ENCODE peak calls at places on chromosomes 1 and 21, in six cellular contexts. Y is activated CD4-positive, alpha-beta memory T cell treated with anti-CD3 and anti-CD28 coated beads, Interleukin-2, amount 10 ng/mL, durations not matched to agents 7 days and 5 days; S is activated effector memory CD4-positive, alpha-beta T cell treated with anti-CD3 and anti-CD28 coated beads, Interleukin-2, amount 50 U/mL, for 16 hours; V is NCI-H1092 treated with DMSO at 0.1 percent for 48 hours; I is GM20000; H is fibroblast of the conjunctiva. A is an unnamed sample.

GRCh38 chr1:27388337-27389005 is 4.0 kb upstream of the GPR3 start:
- DNase-seq in Y (peak; percentile 78), S (peak; percentile 92), V (peak; percentile 62), I (peak; percentile 86), H (no peak), A (no peak)

GRCh38 chr1:203083463-203083921 is 2.3 kb downstream of the MYOG start:
- DNase-seq in Y (peak; percentile 9), S (no peak), V (no peak), I (no peak), H (no peak), A (no peak)

GRCh38 chr21:29072873-29073221 is 601 bp downstream of the CCT8 start:
- DNase-seq in Y (no peak), S (no peak), V (no peak), I (no peak), H (peak; percentile 3), A (no peak)

GRCh38 chr1:56045062-56045461 is 534.3 kb downstream of the PLPP3 start:
- DNase-seq in Y (no peak), S (no peak), V (no peak), I (no peak), H (no peak), A (no peak)

GRCh38 chr21:38669186-38669585 is 136.5 kb upstream of the ETS2 start:
- DNase-seq in Y (no peak), S (no peak), V (peak; percentile 32), I (peak; percentile 37), H (no peak), A (no peak)

GRCh38 chr1:228938248-228938891 is 203.1 kb downstream of the RHOU start:
- DNase-seq in Y (no peak), S (no peak), V (no peak), I (no peak), H (no peak), A (no peak)

GRCh38 chr1:154344977-154345837 is 19.9 kb downstream of the ATP8B2 start:
- DNase-seq in Y (peak; percentile 87), S (peak; percentile 92), V (no peak), I (peak; percentile 58), H (no peak), A (no peak)

GRCh38 chr1:38680801-38681510 is 178.6 kb downstream of the RRAGC start:
- DNase-seq in Y (no peak), S (no peak), V (no peak), I (no peak), H (no peak), A (no peak)

GRCh38 chr1:87148670-87149069 is 180.0 kb upstream of the LMO4 start:
- DNase-seq in Y (no peak), S (no peak), V (no peak), I (no peak), H (no peak), A (no peak)

GRCh38 chr1:247669225-247669624 is 10.3 kb downstream of the OR13G1 start:
- DNase-seq in Y (no peak), S (no peak), V (no peak), I (no peak), H (no peak), A (no peak)

GRCh38 chr1:17212009-17212408 is 7.1 kb downstream of the PADI1 start:
- DNase-seq in Y (no peak), S (no peak), V (no peak), I (no peak), H (no peak), A (no peak)

GRCh38 chr1:1084372-1085170 is 10.5 kb upstream of the RNF223 start:
- DNase-seq in Y (no peak), S (no peak), V (no peak), I (no peak), H (no peak), A (no peak)

GRCh38 chr1:64748706-64749105 is 3.8 kb downstream of the RAVER2 start:
- DNase-seq in Y (no peak), S (no peak), V (no peak), I (no peak), H (no peak), A (no peak)

GRCh38 chr1:115596080-115596795 is 45.5 kb upstream of the VANGL1 start:
- DNase-seq in Y (no peak), S (no peak), V (no peak), I (no peak), H (no peak), A (no peak)

GRCh38 chr1:65769621-65770020 is 23.1 kb upstream of the PDE4B start:
- DNase-seq in Y (no peak), S (no peak), V (no peak), I (no peak), H (no peak), A (peak; percentile 38)

GRCh38 chr1:61869691-61870109 is 127.4 kb downstream of the PATJ start:
- DNase-seq in Y (no peak), S (no peak), V (no peak), I (no peak), H (no peak), A (no peak)

GRCh38 chr1:222335586-222335985 is 212.3 kb downstream of the HHIPL2 start:
- DNase-seq in Y (no peak), S (no peak), V (no peak), I (no peak), H (no peak), A (no peak)

GRCh38 chr1:8061673-8062386 is 35.7 kb upstream of the ERRFI1 start:
- DNase-seq in Y (no peak), S (no peak), V (no peak), I (no peak), H (no peak), A (no peak)

GRCh38 chr1:62356257-62356835 is 37.1 kb upstream of the KANK4 start:
- DNase-seq in Y (no peak), S (no peak), V (no peak), I (no peak), H (peak; percentile 82), A (peak; percentile 44)

A was measured in AG09309.